ENCODE peak calls at places on chromosomes 6 and 20, in five cellular contexts. One of them, this sample, is unnamed.

GRCh38 chr6:168035661-168036616 is 38.5 kb downstream of the KIF25 start:
- DNase-seq in brain microvascular endothelial cell: peak
- DNase-seq in AG04450: no peak
- DNase-seq in HuH-7.5: peak
- DNase-seq in left cardiac atrium: no peak
- DNase-seq in this sample: no peak

GRCh38 chr6:127516676-127517273 is 2.4 kb downstream of the MTCL3 start:
- DNase-seq in AG04450: no peak
- DNase-seq in left cardiac atrium: no peak
- DNase-seq in brain microvascular endothelial cell: peak
- DNase-seq in HuH-7.5: peak
- DNase-seq in this sample: no peak

GRCh38 chr20:57570145-57570850 is 9.4 kb downstream of the PCK1 start:
- DNase-seq in brain microvascular endothelial cell: no peak
- DNase-seq in HuH-7.5: no peak
- DNase-seq in AG04450: no peak
- DNase-seq in left cardiac atrium: no peak
- DNase-seq in this sample: no peak

GRCh38 chr20:48995599-48995998 is 50.5 kb upstream of the CSE1L start:
- DNase-seq in HuH-7.5: no peak
- DNase-seq in AG04450: no peak
- DNase-seq in brain microvascular endothelial cell: no peak
- DNase-seq in left cardiac atrium: no peak
- DNase-seq in this sample: no peak

GRCh38 chr20:44031001-44031574 is 116.4 kb downstream of the TOX2 start:
- DNase-seq in left cardiac atrium: no peak
- DNase-seq in HuH-7.5: no peak
- DNase-seq in AG04450: no peak
- DNase-seq in brain microvascular endothelial cell: no peak
- DNase-seq in this sample: peak

GRCh38 chr6:1525364-1526038 is 84.2 kb upstream of the FOXC1 start:
- DNase-seq in HuH-7.5: no peak
- DNase-seq in left cardiac atrium: no peak
- DNase-seq in brain microvascular endothelial cell: no peak
- DNase-seq in AG04450: no peak
- DNase-seq in this sample: no peak

GRCh38 chr6:14819001-14819400 is 426.9 kb upstream of the JARID2 start:
- DNase-seq in AG04450: no peak
- DNase-seq in brain microvascular endothelial cell: no peak
- DNase-seq in left cardiac atrium: no peak
- DNase-seq in HuH-7.5: no peak
- DNase-seq in this sample: no peak

GRCh38 chr20:48599748-48600469 is 227.9 kb downstream of the PREX1 start:
- DNase-seq in AG04450: no peak
- DNase-seq in HuH-7.5: no peak
- DNase-seq in left cardiac atrium: no peak
- DNase-seq in brain microvascular endothelial cell: no peak
- DNase-seq in this sample: peak

GRCh38 chr6:39228111-39228971 is 934 bp downstream of the KCNK5 start:
- DNase-seq in HuH-7.5: no peak
- DNase-seq in AG04450: no peak
- DNase-seq in brain microvascular endothelial cell: no peak
- DNase-seq in left cardiac atrium: no peak
- DNase-seq in this sample: no peak

GRCh38 chr20:41048475-41049242 is 20.0 kb downstream of the TOP1 start:
- DNase-seq in left cardiac atrium: no peak
- DNase-seq in brain microvascular endothelial cell: no peak
- DNase-seq in AG04450: no peak
- DNase-seq in HuH-7.5: no peak
- DNase-seq in this sample: no peak

GRCh38 chr6:72620866-72621242 is 1.0 kb upstream of the KCNQ5 start:
- DNase-seq in HuH-7.5: no peak
- DNase-seq in left cardiac atrium: no peak
- DNase-seq in brain microvascular endothelial cell: no peak
- DNase-seq in AG04450: no peak
- DNase-seq in this sample: no peak

GRCh38 chr20:49676581-49677291 is 36.9 kb downstream of the B4GALT5 start:
- DNase-seq in brain microvascular endothelial cell: peak
- DNase-seq in AG04450: no peak
- DNase-seq in left cardiac atrium: no peak
- DNase-seq in HuH-7.5: no peak
- DNase-seq in this sample: no peak